ENCODE peak calls at places on chromosomes 12 and 14, in five cellular contexts. One of them, this sample, is unnamed.

GRCh38 chr12:77082021-77082420 is 16.7 kb upstream of the E2F7 start:
- DNase-seq in H1: no peak
- DNase-seq in GM12878: no peak
- DNase-seq in HepG2: no peak
- DNase-seq in K562: no peak
- DNase-seq in this sample: no peak

GRCh38 chr14:85531141-85531593 is 1.2 kb downstream of the FLRT2 start:
- DNase-seq in H1: peak; percentile 80
- DNase-seq in GM12878: no peak
- DNase-seq in HepG2: no peak
- DNase-seq in K562: no peak
- DNase-seq in this sample: no peak

GRCh38 chr12:132724506-132725220 is 14.0 kb downstream of the PGAM5 start:
- DNase-seq in H1: no peak
- DNase-seq in GM12878: no peak
- DNase-seq in HepG2: no peak
- DNase-seq in K562: no peak
- DNase-seq in this sample: no peak

GRCh38 chr12:51914034-51914923 is 7.0 kb downstream of the ACVRL1 start:
- DNase-seq in H1: no peak
- DNase-seq in GM12878: no peak
- DNase-seq in HepG2: no peak
- DNase-seq in K562: no peak
- DNase-seq in this sample: no peak

GRCh38 chr14:103201801-103202200 is 78.5 kb downstream of the TNFAIP2 start:
- DNase-seq in H1: no peak
- DNase-seq in GM12878: no peak
- DNase-seq in HepG2: no peak
- DNase-seq in K562: no peak
- DNase-seq in this sample: no peak

GRCh38 chr12:5166976-5167375 is 123.3 kb downstream of the KCNA5 start:
- DNase-seq in H1: no peak
- DNase-seq in GM12878: no peak
- DNase-seq in HepG2: no peak
- DNase-seq in K562: no peak
- DNase-seq in this sample: no peak

GRCh38 chr12:23631991-23632390 is 317.5 kb downstream of the SOX5 start:
- DNase-seq in H1: no peak
- DNase-seq in GM12878: no peak
- DNase-seq in HepG2: no peak
- DNase-seq in K562: no peak
- DNase-seq in this sample: no peak

GRCh38 chr12:10182662-10183061 is 3.8 kb downstream of the TMEM52B start:
- DNase-seq in H1: no peak
- DNase-seq in GM12878: no peak
- DNase-seq in HepG2: no peak
- DNase-seq in K562: no peak
- DNase-seq in this sample: no peak

GRCh38 chr14:67311868-67312267 is 47.7 kb downstream of the ATP6V1D start:
- DNase-seq in H1: no peak
- DNase-seq in GM12878: no peak
- DNase-seq in HepG2: peak; percentile 71
- DNase-seq in K562: no peak
- DNase-seq in this sample: no peak

GRCh38 chr12:96249196-96250118 is 55.3 kb downstream of the ELK3 start:
- DNase-seq in H1: no peak
- DNase-seq in GM12878: no peak
- DNase-seq in HepG2: no peak
- DNase-seq in K562: no peak
- DNase-seq in this sample: no peak

DNA sequence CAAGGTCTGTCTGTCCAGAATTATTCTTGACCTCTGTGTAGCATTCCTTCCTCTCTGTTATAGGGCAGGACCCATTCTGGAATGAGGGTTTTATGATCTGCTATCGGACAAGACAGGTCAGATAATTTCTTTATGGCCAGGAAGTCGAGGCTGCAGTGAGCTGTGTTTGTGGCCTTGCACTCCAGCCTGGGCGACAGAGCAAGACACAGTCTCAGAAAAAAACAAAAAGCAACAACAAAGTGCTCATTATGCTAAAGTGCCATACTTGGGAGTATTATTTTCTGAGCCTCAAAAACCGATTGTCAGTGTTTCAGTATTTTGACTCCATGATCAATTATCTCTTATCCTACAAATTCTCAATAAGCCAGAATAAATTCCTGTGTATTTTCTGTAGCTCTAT is 4.1 kb downstream of the CIPC start:
- DNase-seq in H1: no peak
- DNase-seq in GM12878: no peak
- DNase-seq in HepG2: no peak
- DNase-seq in K562: no peak
- DNase-seq in this sample: no peak
- TF ChIP-seq JUND in H1: no peak
- TF ChIP-seq JUND in GM12878: no peak
- TF ChIP-seq JUND in HepG2: no peak
- TF ChIP-seq JUND in K562: no peak
- TF ChIP-seq JUND in this sample: no peak

GRCh38 chr12:121802843-121803698 is 738 bp upstream of the SETD1B start:
- DNase-seq in H1: peak; percentile 88
- DNase-seq in GM12878: peak; percentile 88
- DNase-seq in HepG2: peak; percentile 93
- DNase-seq in K562: peak; percentile 95
- DNase-seq in this sample: peak; percentile 89
- TF ChIP-seq CTCF in H1: no peak
- TF ChIP-seq CTCF in GM12878: no peak
- TF ChIP-seq CTCF in HepG2: peak; percentile 17
- TF ChIP-seq CTCF in K562: no peak
- TF ChIP-seq CTCF in this sample: no peak

DNA sequence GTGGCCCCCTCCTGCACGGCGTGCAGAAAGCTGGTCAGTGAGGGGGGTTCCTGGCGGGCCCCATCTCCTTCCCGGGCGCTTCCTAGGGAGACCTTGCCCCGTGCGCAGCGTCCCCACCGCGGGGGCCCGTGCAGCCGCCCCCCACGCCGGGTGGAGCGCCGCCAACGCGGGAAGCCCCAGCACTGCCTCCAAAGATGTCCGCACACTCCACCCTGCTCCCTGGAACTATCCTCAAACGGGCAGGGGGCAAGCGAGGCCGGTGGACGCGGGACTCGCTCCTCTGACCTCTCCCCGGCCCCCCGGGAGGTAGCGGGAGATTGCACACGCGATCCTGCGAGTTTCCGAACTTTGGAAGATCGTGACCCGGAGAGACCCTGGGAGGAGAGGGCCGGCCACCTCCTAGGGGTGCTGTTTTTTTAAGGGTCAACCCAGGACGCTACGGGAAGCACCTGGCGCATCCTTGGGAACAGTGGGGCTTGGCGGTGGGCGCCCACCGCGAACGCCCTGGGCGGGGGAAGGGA is 1.5 kb upstream of the FZD10 start:
- DNase-seq in H1: no peak
- DNase-seq in GM12878: no peak
- DNase-seq in HepG2: no peak
- DNase-seq in K562: no peak
- DNase-seq in this sample: no peak
- TF ChIP-seq JUND in H1: no peak
- TF ChIP-seq JUND in GM12878: no peak
- TF ChIP-seq JUND in HepG2: no peak
- TF ChIP-seq JUND in K562: no peak
- TF ChIP-seq JUND in this sample: no peak

DNA sequence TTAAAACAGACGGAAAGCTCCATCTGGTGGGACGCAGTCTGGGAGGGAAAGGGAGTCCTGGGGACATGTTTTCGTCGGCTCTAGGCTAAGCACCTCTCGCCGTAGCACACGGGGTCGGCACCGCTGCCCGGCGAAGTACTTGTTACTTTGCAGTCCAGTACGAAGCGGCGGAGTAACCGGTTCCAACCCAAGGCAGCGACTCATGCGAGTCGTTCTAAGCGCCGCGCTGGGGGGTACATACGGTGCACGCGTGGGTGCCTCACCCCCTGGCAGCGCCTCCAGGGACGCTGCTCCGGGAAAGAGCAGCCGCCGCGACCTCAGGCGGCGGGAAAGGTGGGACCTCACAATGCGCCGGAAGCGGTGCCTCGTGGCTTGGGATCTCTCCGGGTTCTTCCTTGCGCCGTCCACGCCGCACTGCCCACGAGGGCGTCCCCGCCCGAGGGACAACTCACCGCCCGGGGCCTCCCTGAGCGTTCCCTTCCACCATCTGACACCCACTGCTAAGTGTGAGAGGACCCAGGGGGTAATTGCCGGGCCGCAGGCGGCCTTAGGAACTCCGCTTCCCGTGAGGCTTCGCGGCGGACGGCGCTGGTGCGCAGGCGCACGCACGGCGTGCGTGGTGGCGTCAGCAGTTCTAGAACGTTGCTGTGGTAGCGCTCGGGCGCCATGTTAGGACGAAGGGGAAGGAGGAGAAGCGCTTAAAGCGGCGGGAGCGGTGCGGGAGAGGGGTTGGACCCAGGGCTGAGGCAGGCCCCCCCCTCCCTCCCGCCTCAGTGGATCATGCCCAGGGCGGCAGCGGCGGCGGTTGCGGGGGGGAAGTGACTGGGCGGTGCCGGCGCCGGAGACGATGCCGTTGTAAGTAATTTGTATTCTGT is at the start of gene PAPOLA:
- DNase-seq in H1: peak; percentile 97
- DNase-seq in GM12878: peak; percentile 90
- DNase-seq in HepG2: peak; percentile 90
- DNase-seq in K562: peak; percentile 96
- DNase-seq in this sample: peak; percentile 91
- TF ChIP-seq CTCF in H1: no peak
- TF ChIP-seq CTCF in GM12878: peak; percentile 12
- TF ChIP-seq CTCF in HepG2: peak; percentile 49
- TF ChIP-seq CTCF in K562: no peak
- TF ChIP-seq CTCF in this sample: no peak

This sample was measured in HCT116.